ENCODE peak calls at places on chromosomes 3 and 15, in four cellular contexts. X is astrocyte of the spinal cord; F is CD8-positive, alpha-beta T cell; P is GM23338. D is an unnamed sample.

GRCh38 chr3:190458040-190458439 is 8.3 kb upstream of the TMEM207 start:
- DNase-seq in X (no peak), F (no peak), P (peak; percentile 45), D (no peak)

GRCh38 chr15:59491062-59491461 is 53.1 kb downstream of the FAM81A start:
- DNase-seq in X (no peak), F (no peak), P (no peak), D (no peak)

GRCh38 chr3:84885199-84885882 is 73.4 kb upstream of the CADM2 start:
- DNase-seq in X (no peak), F (no peak), P (no peak), D (no peak)

GRCh38 chr15:63599401-63600000 is 2.3 kb downstream of the FBXL22 start:
- DNase-seq in X (peak; percentile 32), F (no peak), P (peak; percentile 73), D (no peak)

GRCh38 chr3:66957357-66957756 is 40.8 kb upstream of the KBTBD8 start:
- DNase-seq in X (no peak), F (no peak), P (no peak), D (no peak)

GRCh38 chr3:39154323-39155021 is 1.1 kb upstream of the CSRNP1 start:
- DNase-seq in X (no peak), F (no peak), P (peak; percentile 97), D (no peak)

GRCh38 chr15:44394062-44394461 is 33.4 kb upstream of the CTDSPL2 start:
- DNase-seq in X (no peak), F (no peak), P (no peak), D (no peak)

GRCh38 chr3:196355668-196356067 is 17.5 kb upstream of the TM4SF19 start:
- DNase-seq in X (no peak), F (no peak), P (no peak), D (no peak)

GRCh38 chr3:126160243-126161210 is 19.9 kb downstream of the ALDH1L1 start:
- DNase-seq in X (no peak), F (no peak), P (no peak), D (no peak)

GRCh38 chr3:10944866-10945265 is 47.7 kb upstream of the SLC6A1 start:
- DNase-seq in X (no peak), F (no peak), P (no peak), D (no peak)

GRCh38 chr3:72606005-72606800 is 242.0 kb downstream of the SHQ1 start:
- DNase-seq in X (no peak), F (no peak), P (no peak), D (no peak)

GRCh38 chr15:27828721-27829120 is 270.4 kb downstream of the OCA2 start:
- DNase-seq in X (peak; percentile 28), F (no peak), P (no peak), D (no peak)

GRCh38 chr15:89364341-89364740 is 29.7 kb upstream of the POLG start:
- DNase-seq in X (no peak), F (no peak), P (no peak), D (no peak)

GRCh38 chr3:51340311-51340829 is 44.7 kb upstream of the MANF start:
- DNase-seq in X (peak; percentile 94), F (no peak), P (peak; percentile 33), D (peak; percentile 83)

GRCh38 chr3:36991923-36992805 is 767 bp downstream of the EPM2AIP1 start:
- DNase-seq in X (peak; percentile 72), F (peak; percentile 4), P (peak; percentile 21), D (peak; percentile 39)

GRCh38 chr3:110894574-110894973 is 177.0 kb upstream of the NECTIN3 start:
- DNase-seq in X (no peak), F (no peak), P (no peak), D (no peak)

GRCh38 chr15:39594056-39594763 is 13.3 kb downstream of the THBS1 start:
- DNase-seq in X (peak; percentile 15), F (no peak), P (no peak), D (no peak)

GRCh38 chr15:45640610-45641009 is 5.8 kb downstream of the SQOR start:
- DNase-seq in X (peak; percentile 86), F (no peak), P (no peak), D (peak; percentile 89)

GRCh38 chr3:104715972-104716371 is 650.7 kb upstream of the ALCAM start:
- DNase-seq in X (no peak), F (no peak), P (no peak), D (no peak)

GRCh38 chr3:80677796-80678195 is 910.0 kb upstream of the ROBO1 start:
- DNase-seq in X (peak; percentile 39), F (no peak), P (no peak), D (peak; percentile 39)

GRCh38 chr15:28024889-28025250 is 74.2 kb downstream of the OCA2 start:
- DNase-seq in X (no peak), F (no peak), P (no peak), D (no peak)

GRCh38 chr3:21672303-21672702 is 78.7 kb downstream of the ZNF385D start:
- DNase-seq in X (peak; percentile 92), F (no peak), P (no peak), D (peak; percentile 89)

GRCh38 chr15:65408370-65409283 is 14.1 kb downstream of the IGDCC4 start:
- DNase-seq in X (peak; percentile 77), F (no peak), P (no peak), D (no peak)

GRCh38 chr3:57169872-57170623 is 4.9 kb upstream of the IL17RD start:
- DNase-seq in X (peak; percentile 72), F (peak; percentile 50), P (peak; percentile 92), D (no peak)

GRCh38 chr15:92690370-92690769 is 34.8 kb upstream of the FAM174B start:
- DNase-seq in X (no peak), F (no peak), P (no peak), D (no peak)

GRCh38 chr3:85627899-85628298 is 669.1 kb downstream of the CADM2 start:
- DNase-seq in X (no peak), F (no peak), P (peak; percentile 4), D (no peak)

GRCh38 chr3:8663177-8664061 is 18.8 kb upstream of the SSUH2 start:
- DNase-seq in X (peak; percentile 68), F (peak; percentile 20), P (peak; percentile 98), D (no peak)

GRCh38 chr3:174333640-174334039 is 525.5 kb upstream of the NAALADL2 start:
- DNase-seq in X (no peak), F (no peak), P (no peak), D (no peak)

GRCh38 chr3:195197764-195198423 is 73.1 kb downstream of the XXYLT1 start:
- DNase-seq in X (peak; percentile 61), F (no peak), P (no peak), D (peak; percentile 79)

GRCh38 chr15:34147371-34148140 is 45.7 kb downstream of the PGBD4 start:
- DNase-seq in X (peak; percentile 14), F (no peak), P (no peak), D (no peak)

GRCh38 chr3:96748139-96748538 is 66.3 kb upstream of the EPHA6 start:
- DNase-seq in X (no peak), F (no peak), P (no peak), D (no peak)

GRCh38 chr3:161991901-161992300 is 495.3 kb downstream of the OTOL1 start:
- DNase-seq in X (no peak), F (no peak), P (no peak), D (no peak)

GRCh38 chr3:13853256-13853977 is 26.5 kb downstream of the WNT7A start:
- DNase-seq in X (no peak), F (no peak), P (no peak), D (no peak)

GRCh38 chr3:13851091-13851849 is 28.6 kb downstream of the WNT7A start:
- DNase-seq in X (no peak), F (no peak), P (no peak), D (no peak)

GRCh38 chr3:13850161-13850945 is 29.5 kb downstream of the WNT7A start:
- DNase-seq in X (no peak), F (no peak), P (peak; percentile 53), D (no peak)

GRCh38 chr3:13852638-13853009 is 27.2 kb downstream of the WNT7A start:
- DNase-seq in X (no peak), F (no peak), P (no peak), D (no peak)

GRCh38 chr3:13851997-13852637 is 27.8 kb downstream of the WNT7A start:
- DNase-seq in X (no peak), F (no peak), P (no peak), D (no peak)
- H3K4me3 ChIP-seq in X (no peak overlapping the region), F (no peak overlapping the region), P (no peak overlapping the region), D (no peak overlapping the region)

DNA sequence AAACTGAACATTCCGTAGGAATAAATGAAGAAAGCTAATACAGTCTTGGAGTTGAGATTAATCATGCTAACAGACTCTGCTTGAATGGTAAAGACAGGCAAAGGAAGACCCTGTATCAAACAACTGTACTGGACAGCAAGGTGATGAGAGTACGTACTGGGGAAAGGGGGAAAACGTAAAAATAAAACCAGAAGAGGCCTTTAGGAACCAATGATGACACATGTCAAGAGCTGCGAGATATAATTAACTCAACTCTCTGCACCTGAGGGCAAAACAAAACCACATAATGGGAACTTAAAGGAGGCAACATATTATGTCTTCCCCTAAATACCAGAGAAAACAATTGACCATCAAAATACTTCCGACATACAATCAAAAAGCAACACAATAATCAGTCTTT is 5.6 kb downstream of the ZMAT3 start:
- DNase-seq in X (no peak), F (no peak), P (no peak), D (no peak)
- H3K4me3 ChIP-seq in X (no peak overlapping the region), F (no peak overlapping the region), P (no peak overlapping the region), D (no peak overlapping the region)

GRCh38 chr15:60840306-60840702 is 361.4 kb upstream of the ICE2 start:
- DNase-seq in X (peak; percentile 34), F (no peak), P (no peak), D (no peak)
- H3K4me3 ChIP-seq in X (no peak overlapping the region), F (peak overlapping the region; percentile 43), P (no peak overlapping the region), D (no peak overlapping the region)

DNA sequence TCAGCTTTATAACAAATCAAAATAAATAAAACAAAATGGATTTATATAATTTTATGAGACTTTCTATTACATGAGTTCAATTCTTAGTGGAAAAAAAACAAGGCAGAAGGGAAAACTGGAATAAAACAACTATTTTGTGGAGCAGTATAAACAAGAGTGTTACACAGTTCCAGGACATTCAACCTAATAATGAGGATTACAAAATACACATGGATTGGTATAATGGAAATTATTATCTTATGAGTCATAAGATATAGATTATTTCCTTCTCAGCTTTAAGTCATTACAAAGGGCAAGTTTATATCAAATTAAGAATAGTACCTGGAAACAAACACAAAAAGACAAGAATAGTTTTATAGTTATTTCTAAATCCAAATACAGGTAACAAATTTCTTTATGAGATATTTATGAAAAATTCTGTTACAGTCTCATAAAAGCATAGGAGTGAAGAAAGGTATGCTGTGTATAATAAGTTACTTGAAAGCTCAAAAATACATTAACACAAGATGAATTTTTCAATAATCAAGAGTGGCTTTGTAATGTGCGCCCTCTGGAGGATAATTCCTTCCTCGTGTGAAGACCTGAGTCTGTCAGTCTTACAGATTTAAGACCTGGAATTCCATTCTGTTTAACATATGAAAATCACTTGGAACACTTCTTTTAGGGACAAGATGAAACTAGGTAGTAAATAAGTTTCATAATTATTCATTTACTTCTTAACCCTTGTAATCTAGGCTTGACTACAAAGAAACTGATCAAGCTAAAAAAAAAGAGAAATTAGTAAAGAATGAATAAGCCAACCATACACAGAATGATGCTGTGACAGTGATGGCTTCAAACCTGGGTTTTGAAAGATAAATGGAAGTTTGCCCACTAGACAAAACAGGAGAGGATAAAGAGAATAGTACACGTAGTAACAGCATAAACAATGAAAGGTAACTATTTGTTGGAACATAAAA is 9.5 kb downstream of the COPS2 start:
- DNase-seq in X (peak; percentile 74), F (no peak), P (peak; percentile 67), D (no peak)
- H3K4me3 ChIP-seq in X (no peak overlapping the region), F (no peak overlapping the region), P (no peak overlapping the region), D (no peak overlapping the region)

GRCh38 chr3:46429250-46429649 is 22.2 kb downstream of the CCRL2 start:
- DNase-seq in X (no peak), F (no peak), P (no peak), D (no peak)
- H3K4me3 ChIP-seq in X (no peak overlapping the region), F (no peak overlapping the region), P (no peak overlapping the region), D (no peak overlapping the region)

D was measured in skeletal muscle cell.